ENCODE peak calls at places on chromosomes 13 and 19, in four cellular contexts. D, L, S and G are unnamed samples.

GRCh38 chr19:12194827-12195500 is 32.1 kb downstream of the ZNF136 start:
- DNase-seq in D (no peak), L (peak; percentile 91), S (no peak), G (no peak)

GRCh38 chr19:54462713-54463530 is 656 bp downstream of the LENG9 start:
- DNase-seq in D (peak; percentile 63), L (peak; percentile 57), S (peak; percentile 81), G (peak; percentile 62)

GRCh38 chr19:1237027-1237659 is 662 bp downstream of the CBARP start:
- DNase-seq in D (no peak), L (peak; percentile 81), S (peak; percentile 54), G (no peak)

GRCh38 chr13:31160857-31161582 is 684 bp downstream of the HSPH1 start:
- DNase-seq in D (peak; percentile 38), L (peak; percentile 64), S (peak; percentile 78), G (peak; percentile 87)

GRCh38 chr19:47610902-47611301 is 2.0 kb downstream of the BICRA start:
- DNase-seq in D (no peak), L (no peak), S (no peak), G (no peak)

GRCh38 chr19:15316498-15316897 is 15.8 kb downstream of the BRD4 start:
- DNase-seq in D (no peak), L (no peak), S (no peak), G (peak; percentile 64)

GRCh38 chr13:94416454-94417080 is 62.9 kb downstream of the DCT start:
- DNase-seq in D (peak; percentile 49), L (peak; percentile 24), S (peak; percentile 83), G (peak; percentile 17)

GRCh38 chr13:25249001-25249543 is 38.2 kb downstream of the MTMR6 start:
- DNase-seq in D (peak; percentile 52), L (peak; percentile 22), S (peak; percentile 53), G (peak; percentile 49)

GRCh38 chr19:31438401-31439269 is 89.4 kb upstream of the TSHZ3 start:
- DNase-seq in D (no peak), L (no peak), S (no peak), G (no peak)

GRCh38 chr13:51588406-51588949 is 4.2 kb downstream of the WDFY2 start:
- DNase-seq in D (no peak), L (no peak), S (peak; percentile 8), G (no peak)

GRCh38 chr13:113916330-113916815 is 52.5 kb upstream of the GAS6 start:
- DNase-seq in D (no peak), L (no peak), S (no peak), G (no peak)

GRCh38 chr13:78593652-78594494 is 9.5 kb downstream of the POU4F1 start:
- DNase-seq in D (no peak), L (no peak), S (peak; percentile 85), G (no peak)

GRCh38 chr19:3142938-3143337 is 7.1 kb downstream of the GNA15 start:
- DNase-seq in D (no peak), L (no peak), S (no peak), G (no peak)

GRCh38 chr19:16457195-16457953 is 14.4 kb downstream of the EPS15L1 start:
- DNase-seq in D (peak; percentile 5), L (peak; percentile 87), S (peak; percentile 23), G (no peak)
- TF ChIP-seq EZH2phosphoT487 in D (no peak), L (no peak), S (no peak), G (no peak)

GRCh38 chr19:17468302-17469091 is 1.8 kb upstream of the SLC27A1 start:
- DNase-seq in D (no peak), L (no peak), S (peak; percentile 41), G (no peak)
- TF ChIP-seq EZH2phosphoT487 in D (no peak), L (no peak), S (no peak), G (no peak)

GRCh38 chr19:18848860-18849661 is 17.3 kb downstream of the UPF1 start:
- DNase-seq in D (no peak), L (peak; percentile 70), S (no peak), G (no peak)
- TF ChIP-seq EZH2phosphoT487 in D (no peak), L (no peak), S (no peak), G (no peak)

DNA sequence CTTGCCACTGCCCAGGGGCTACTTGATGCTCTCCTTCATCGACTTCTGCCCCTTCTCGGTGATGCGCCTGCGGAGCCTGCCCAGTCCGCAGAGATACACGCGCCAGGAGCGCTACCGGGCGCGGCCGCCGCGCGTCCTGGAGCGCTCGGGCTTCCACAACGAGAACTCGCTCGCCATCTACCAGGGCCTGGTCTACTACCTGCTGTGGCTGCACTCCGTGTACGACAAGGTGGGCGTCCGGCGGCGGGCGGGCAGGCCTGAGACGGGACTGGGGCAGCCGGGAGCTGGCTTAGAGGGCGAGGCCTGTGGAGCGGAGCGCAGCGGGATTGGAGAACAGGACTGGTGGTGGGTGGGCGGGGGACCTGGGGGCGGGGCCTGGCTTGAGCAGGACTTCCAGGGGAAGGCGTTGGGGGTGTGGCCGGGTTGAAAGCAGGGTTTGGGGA is 12.7 kb upstream of the PSMD8 start:
- DNase-seq in D (peak; percentile 66), L (peak; percentile 97), S (peak; percentile 97), G (peak; percentile 82)
- TF ChIP-seq EZH2phosphoT487 in D (no peak), L (no peak), S (no peak), G (no peak)

GRCh38 chr19:19268453-19269385 is 4.4 kb downstream of the TM6SF2 start:
- DNase-seq in D (no peak), L (no peak), S (no peak), G (no peak)
- TF ChIP-seq EZH2phosphoT487 in D (no peak), L (no peak), S (no peak), G (no peak)

DNA sequence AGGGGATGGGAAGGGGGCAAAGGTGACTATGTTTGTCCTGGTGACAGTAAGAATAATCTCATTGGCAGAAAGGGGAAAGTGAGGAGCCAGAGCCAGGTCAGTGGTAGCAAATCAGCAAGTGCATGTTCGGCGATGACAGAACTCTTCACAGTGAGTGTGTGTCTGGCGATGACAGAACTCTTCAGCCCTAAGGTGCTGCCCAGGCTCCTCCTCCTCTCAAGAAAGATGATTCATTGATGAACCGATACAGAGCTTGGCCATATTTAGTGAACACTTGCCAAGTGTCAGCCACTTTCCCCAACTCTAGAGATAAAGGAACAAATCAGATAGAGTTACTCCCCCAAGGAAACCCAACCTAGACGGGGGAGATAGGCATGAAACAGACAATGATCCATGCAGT is 199.3 kb upstream of the UBL3 start:
- DNase-seq in D (peak; percentile 54), L (no peak), S (no peak), G (no peak)
- TF ChIP-seq EZH2phosphoT487 in D (no peak), L (no peak), S (no peak), G (no peak)